ENCODE peak calls at places on chromosome 15, in seven cellular contexts. Y, S, C, E, H, I and W are unnamed samples.

GRCh38 chr15:60074181-60074885 is 70.2 kb downstream of the FOXB1 start:
- DNase-seq in Y (no peak), S (no peak), C (no peak), E (no peak), H (no peak), I (peak; percentile 64), W (no peak)

GRCh38 chr15:90871716-90872480 is 3.5 kb downstream of the FURIN start:
- DNase-seq in Y (no peak), S (no peak), C (no peak), E (no peak), H (no peak), I (no peak), W (no peak)

GRCh38 chr15:42285042-42285441 is 11.8 kb upstream of the TMEM87A start:
- DNase-seq in Y (no peak), S (no peak), C (no peak), E (no peak), H (no peak), I (no peak), W (no peak)

GRCh38 chr15:31453558-31454318 is 127.1 kb downstream of the KLF13 start:
- DNase-seq in Y (no peak), S (no peak), C (no peak), E (no peak), H (no peak), I (no peak), W (no peak)

GRCh38 chr15:70017796-70018195 is 79.9 kb downstream of the TLE3 start:
- DNase-seq in Y (no peak), S (no peak), C (no peak), E (no peak), H (no peak), I (no peak), W (no peak)

GRCh38 chr15:45378913-45379262 is 544 bp upstream of the GATM start:
- DNase-seq in Y (no peak), S (peak; percentile 22), C (no peak), E (no peak), H (no peak), I (no peak), W (no peak)

GRCh38 chr15:43204016-43204901 is 16.6 kb downstream of the EPB42 start:
- DNase-seq in Y (no peak), S (peak; percentile 44), C (peak; percentile 70), E (peak; percentile 41), H (peak; percentile 26), I (peak; percentile 55), W (peak; percentile 49)

GRCh38 chr15:92861742-92862141 is 38.4 kb upstream of the CHD2 start:
- DNase-seq in Y (no peak), S (no peak), C (no peak), E (no peak), H (no peak), I (no peak), W (no peak)

GRCh38 chr15:60591491-60592385 is 112.8 kb upstream of the ICE2 start:
- DNase-seq in Y (peak; percentile 28), S (peak; percentile 69), C (peak; percentile 34), E (peak; percentile 26), H (peak; percentile 27), I (no peak), W (peak; percentile 47)

GRCh38 chr15:80265021-80265420 is 13.0 kb upstream of the CTXND1 start:
- DNase-seq in Y (no peak), S (no peak), C (peak; percentile 50), E (no peak), H (no peak), I (peak; percentile 26), W (no peak)

GRCh38 chr15:40511472-40512133 is 40.8 kb downstream of the CHST14 start:
- DNase-seq in Y (peak; percentile 82), S (peak; percentile 83), C (no peak), E (peak; percentile 45), H (peak; percentile 76), I (peak; percentile 30), W (peak; percentile 73)

GRCh38 chr15:84983711-84984110 is 2.1 kb downstream of the PDE8A start:
- DNase-seq in Y (no peak), S (no peak), C (no peak), E (no peak), H (no peak), I (no peak), W (no peak)

GRCh38 chr15:40151499-40151898 is 9.4 kb upstream of the BUB1B start:
- DNase-seq in Y (no peak), S (no peak), C (no peak), E (no peak), H (no peak), I (no peak), W (no peak)

GRCh38 chr15:78709263-78709882 is 68.4 kb upstream of the CHRNB4 start:
- DNase-seq in Y (peak; percentile 67), S (peak; percentile 61), C (peak; percentile 67), E (peak; percentile 84), H (peak; percentile 56), I (peak; percentile 33), W (peak; percentile 70)

GRCh38 chr15:75348034-75348562 is 1.3 kb downstream of the NEIL1 start:
- DNase-seq in Y (no peak), S (no peak), C (no peak), E (no peak), H (no peak), I (no peak), W (peak; percentile 60)